ENCODE peak calls at places on chromosomes 12 and 14, in seven cellular contexts. K is OCI-LY7, J is WTC11, V is neural progenitor cell, W is PC-3, L is transverse colon, I is cardiac muscle cell. E is an unnamed sample.

GRCh38 chr12:128840862-128841468 is 12.3 kb upstream of the GLT1D1 start:
- DNase-seq in K (peak), J (no peak), V (no peak), W (no peak), L (no peak), I (no peak), E (no peak)

GRCh38 chr14:92637228-92637627 is 111.2 kb downstream of the LGMN start:
- DNase-seq in K (no peak), J (peak), V (peak), W (no peak), L (no peak), I (peak), E (no peak)

GRCh38 chr14:50550294-50550693 is 9.7 kb upstream of the ATL1 start:
- DNase-seq in K (no peak), J (no peak), V (no peak), W (peak), L (no peak), I (no peak), E (no peak)

GRCh38 chr12:14828896-14829295 is 14.4 kb downstream of the ART4 start:
- DNase-seq in K (no peak), J (no peak), V (peak), W (no peak), L (no peak), I (no peak), E (no peak)

GRCh38 chr14:101726295-101726953 is 35.1 kb upstream of the PPP2R5C start:
- DNase-seq in K (no peak), J (no peak), V (no peak), W (no peak), L (no peak), I (no peak), E (no peak)

GRCh38 chr14:77141592-77142288 is at the start of gene ZDHHC22:
- DNase-seq in K (no peak), J (peak), V (no peak), W (no peak), L (no peak), I (peak), E (no peak)

GRCh38 chr12:75862692-75863471 is 168.7 kb downstream of the PHLDA1 start:
- DNase-seq in K (no peak), J (no peak), V (no peak), W (peak), L (no peak), I (peak), E (no peak)

GRCh38 chr12:4116251-4117111 is 157.1 kb upstream of the CCND2 start:
- DNase-seq in K (peak), J (no peak), V (peak), W (no peak), L (peak), I (peak), E (no peak)

GRCh38 chr12:102216086-102216691 is 18.6 kb upstream of the PMCH start:
- DNase-seq in K (no peak), J (no peak), V (no peak), W (peak), L (no peak), I (peak), E (no peak)

GRCh38 chr12:34403706-34404376 is 381.5 kb downstream of the ALG10 start:
- DNase-seq in K (no peak), J (peak), V (no peak), W (no peak), L (peak), I (no peak), E (peak)

GRCh38 chr14:84217066-84217465 is 1312.9 kb upstream of the FLRT2 start:
- DNase-seq in K (no peak), J (no peak), V (no peak), W (no peak), L (no peak), I (no peak), E (no peak)

GRCh38 chr12:43692064-43692463 is 66.5 kb downstream of the PUS7L start:
- DNase-seq in K (no peak), J (no peak), V (no peak), W (peak), L (no peak), I (peak), E (no peak)

GRCh38 chr12:108826115-108826806 is 31.1 kb downstream of the SSH1 start:
- DNase-seq in K (no peak), J (no peak), V (no peak), W (no peak), L (peak), I (peak), E (no peak)

GRCh38 chr12:16424531-16424930 is 77.1 kb downstream of the MGST1 start:
- DNase-seq in K (no peak), J (no peak), V (no peak), W (no peak), L (no peak), I (no peak), E (no peak)

GRCh38 chr14:22428681-22429315 is 160.2 kb downstream of the DAD1 start:
- DNase-seq in K (no peak), J (no peak), V (no peak), W (no peak), L (no peak), I (peak), E (no peak)

GRCh38 chr12:123037791-123038190 is 57.3 kb downstream of the ARL6IP4 start:
- DNase-seq in K (no peak), J (no peak), V (no peak), W (no peak), L (no peak), I (no peak), E (no peak)

GRCh38 chr12:5078423-5078822 is 34.7 kb downstream of the KCNA5 start:
- DNase-seq in K (no peak), J (no peak), V (no peak), W (no peak), L (no peak), I (no peak), E (no peak)

GRCh38 chr14:24270537-24271133 is 762 bp downstream of the RABGGTA start:
- DNase-seq in K (no peak), J (no peak), V (no peak), W (no peak), L (no peak), I (no peak), E (no peak)

GRCh38 chr14:24268225-24268624 is 3.2 kb downstream of the RABGGTA start:
- DNase-seq in K (no peak), J (no peak), V (no peak), W (no peak), L (no peak), I (no peak), E (no peak)

GRCh38 chr14:24271134-24271833 is at the start of gene RABGGTA:
- DNase-seq in K (peak), J (peak), V (peak), W (peak), L (peak), I (peak), E (peak)

GRCh38 chr14:24269368-24269767 is 2.0 kb downstream of the RABGGTA start:
- DNase-seq in K (no peak), J (no peak), V (no peak), W (no peak), L (no peak), I (no peak), E (no peak)

GRCh38 chr14:24269910-24270536 is 1.4 kb downstream of the RABGGTA start:
- DNase-seq in K (no peak), J (no peak), V (no peak), W (no peak), L (no peak), I (no peak), E (no peak)
- TF ChIP-seq CTCF in K (no peak), J (no peak), V (no peak), W (no peak), L (no peak), I (no peak), E (no peak)

DNA sequence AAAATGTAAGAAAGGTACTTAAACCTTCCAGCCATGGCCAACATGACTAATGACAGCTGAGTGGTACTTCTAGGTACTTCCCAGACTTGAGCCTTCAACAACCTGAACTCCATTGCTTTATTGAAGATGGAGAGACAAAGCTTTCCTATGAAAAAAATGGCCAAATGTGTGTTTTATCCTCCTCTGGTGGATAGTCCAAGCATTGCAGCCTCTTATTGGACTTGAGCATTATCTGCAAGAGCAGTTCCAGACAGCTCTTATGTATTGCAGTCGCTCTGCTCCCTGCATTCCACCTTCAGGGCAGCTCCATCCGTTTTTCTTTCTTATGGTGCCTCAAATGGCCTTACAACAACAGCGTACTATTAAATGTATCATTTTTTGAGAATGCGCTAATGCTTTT is 588.2 kb downstream of the NRXN3 start:
- DNase-seq in K (peak), J (peak), V (peak), W (peak), L (no peak), I (peak), E (no peak)
- TF ChIP-seq CTCF in K (peak), J (peak), V (peak), W (peak), L (peak), I (peak), E (peak)

GRCh38 chr14:100638211-100638855 is 51.1 kb upstream of the BEGAIN start:
- DNase-seq in K (no peak), J (no peak), V (no peak), W (no peak), L (no peak), I (no peak), E (no peak)

GRCh38 chr14:100639280-100639679 is 52.1 kb upstream of the BEGAIN start:
- DNase-seq in K (no peak), J (no peak), V (no peak), W (no peak), L (no peak), I (no peak), E (no peak)

GRCh38 chr14:100644383-100644782 is 57.2 kb upstream of the BEGAIN start:
- DNase-seq in K (no peak), J (no peak), V (no peak), W (no peak), L (no peak), I (no peak), E (no peak)

GRCh38 chr14:100640481-100641273 is 53.5 kb upstream of the BEGAIN start:
- DNase-seq in K (peak), J (no peak), V (no peak), W (peak), L (peak), I (peak), E (no peak)

GRCh38 chr14:100641274-100641860 is 54.1 kb upstream of the BEGAIN start:
- DNase-seq in K (no peak), J (no peak), V (no peak), W (no peak), L (peak), I (no peak), E (no peak)
- TF ChIP-seq CTCF in K (no peak), J (no peak), V (no peak), W (peak), L (no peak), I (no peak), E (no peak)

GRCh38 chr14:74573421-74574091 is 38.5 kb downstream of the LTBP2 start:
- DNase-seq in K (no peak), J (peak), V (no peak), W (peak), L (no peak), I (no peak), E (no peak)
- TF ChIP-seq CTCF in K (no peak), J (peak), V (peak), W (peak), L (no peak), I (no peak), E (peak)

GRCh38 chr14:70268760-70269159 is 80.0 kb upstream of the SLC8A3 start:
- DNase-seq in K (no peak), J (no peak), V (no peak), W (no peak), L (no peak), I (no peak), E (no peak)
- TF ChIP-seq CTCF in K (no peak), J (no peak), V (no peak), W (no peak), L (no peak), I (no peak), E (no peak)

GRCh38 chr12:49189731-49190314 is 943 bp upstream of the TUBA1A start:
- DNase-seq in K (no peak), J (no peak), V (no peak), W (no peak), L (no peak), I (no peak), E (no peak)
- TF ChIP-seq CTCF in K (no peak), J (no peak), V (no peak), W (no peak), L (no peak), I (no peak), E (no peak)

GRCh38 chr12:114011711-114012110 is 45.6 kb upstream of the RBM19 start:
- DNase-seq in K (no peak), J (no peak), V (no peak), W (no peak), L (no peak), I (no peak), E (no peak)

GRCh38 chr12:114012744-114013431 is 46.8 kb upstream of the RBM19 start:
- DNase-seq in K (no peak), J (no peak), V (no peak), W (no peak), L (no peak), I (no peak), E (no peak)

GRCh38 chr12:114015851-114016250 is 49.7 kb upstream of the RBM19 start:
- DNase-seq in K (no peak), J (no peak), V (peak), W (no peak), L (no peak), I (no peak), E (no peak)

GRCh38 chr12:114018669-114019068 is 52.5 kb upstream of the RBM19 start:
- DNase-seq in K (no peak), J (no peak), V (no peak), W (peak), L (no peak), I (peak), E (no peak)

GRCh38 chr12:114013601-114014345 is 47.6 kb upstream of the RBM19 start:
- DNase-seq in K (peak), J (peak), V (peak), W (peak), L (no peak), I (peak), E (peak)
- TF ChIP-seq CTCF in K (peak), J (no peak), V (peak), W (peak), L (no peak), I (peak), E (peak)

GRCh38 chr12:6322352-6322751 is 11.9 kb downstream of the PLEKHG6 start:
- DNase-seq in K (no peak), J (no peak), V (no peak), W (no peak), L (no peak), I (no peak), E (no peak)

GRCh38 chr12:6321905-6322304 is 11.4 kb downstream of the PLEKHG6 start:
- DNase-seq in K (no peak), J (no peak), V (no peak), W (peak), L (no peak), I (no peak), E (no peak)

GRCh38 chr12:6323995-6324711 is 13.7 kb downstream of the PLEKHG6 start:
- DNase-seq in K (no peak), J (no peak), V (no peak), W (no peak), L (no peak), I (no peak), E (no peak)

GRCh38 chr12:6322969-6323339 is 12.5 kb downstream of the PLEKHG6 start:
- DNase-seq in K (no peak), J (no peak), V (no peak), W (no peak), L (no peak), I (no peak), E (no peak)

DNA sequence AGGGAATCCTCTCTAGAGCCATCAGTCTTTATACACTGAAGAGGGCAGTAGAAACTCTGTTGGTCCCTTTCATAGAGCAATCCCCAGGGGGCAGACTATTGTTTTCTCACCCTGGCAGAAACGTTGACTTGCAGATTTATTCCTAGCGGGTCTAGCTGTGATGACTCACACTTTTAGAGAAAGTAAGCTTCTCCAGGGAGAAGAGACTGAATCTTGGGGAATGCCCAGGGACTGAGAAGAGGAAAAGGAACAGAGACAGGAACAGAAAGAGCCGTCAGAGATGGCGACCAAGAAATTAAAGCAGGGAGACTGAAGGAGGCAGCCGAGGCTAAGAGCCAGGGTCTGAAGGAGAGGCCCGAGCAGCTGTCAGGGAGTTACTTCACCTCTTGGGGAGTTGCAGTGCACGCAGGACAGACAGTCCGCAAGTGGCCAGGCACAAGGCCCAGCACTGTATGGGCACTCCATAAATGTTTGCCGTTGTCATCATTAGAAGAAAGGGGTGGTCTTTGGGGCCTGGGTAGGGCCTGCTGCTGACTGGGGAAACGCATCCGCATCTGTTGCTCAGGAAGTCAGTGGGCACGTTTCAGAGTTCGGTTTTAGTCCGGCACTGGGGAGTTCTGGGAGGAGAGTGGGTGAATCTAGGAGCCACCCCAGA is 13.0 kb downstream of the PLEKHG6 start:
- DNase-seq in K (peak), J (peak), V (peak), W (peak), L (no peak), I (peak), E (no peak)
- TF ChIP-seq CTCF in K (peak), J (no peak), V (peak), W (peak), L (peak), I (peak), E (peak)

E was measured in progenitor cell of endocrine pancreas.